ENCODE peak calls at places on chromosomes 6 and 20, in eight cellular contexts. H is endothelial cell, E is right lobe of liver, D is testis, A is WTC11, X is astrocyte, R is mesothelial cell of epicardium, W is lower lobe of right lung. C is an unnamed sample.

GRCh38 chr6:150325093-150325772 is 43.6 kb upstream of the IYD start:
- DNase-seq in H (no peak), E (no peak), D (no peak), A (no peak), X (no peak), R (no peak), W (no peak), C (no peak)

GRCh38 chr6:158485411-158485810 is 74.5 kb upstream of the TMEM181 start:
- DNase-seq in H (no peak), E (no peak), D (no peak), A (no peak), X (peak), R (no peak), W (no peak), C (no peak)

GRCh38 chr6:169959129-169960002 is 207.9 kb downstream of the ERMARD start:
- DNase-seq in H (no peak), E (peak), D (no peak), A (no peak), X (no peak), R (no peak), W (peak), C (peak)

GRCh38 chr6:130955755-130956154 is 107.3 kb downstream of the EPB41L2 start:
- DNase-seq in H (no peak), E (no peak), D (no peak), A (no peak), X (no peak), R (no peak), W (no peak), C (no peak)

GRCh38 chr6:159257846-159258245 is 88.6 kb downstream of the FNDC1 start:
- DNase-seq in H (no peak), E (no peak), D (no peak), A (no peak), X (peak), R (no peak), W (no peak), C (no peak)

GRCh38 chr6:11110921-11111768 is at the start of gene ERVFRD-1:
- DNase-seq in H (no peak), E (no peak), D (no peak), A (no peak), X (no peak), R (no peak), W (no peak), C (peak)

GRCh38 chr20:57957397-57958049 is 247.7 kb upstream of the PMEPA1 start:
- DNase-seq in H (no peak), E (no peak), D (no peak), A (no peak), X (peak), R (no peak), W (no peak), C (no peak)

GRCh38 chr20:1465470-1466210 is 1.0 kb downstream of the NSFL1C start:
- DNase-seq in H (no peak), E (no peak), D (no peak), A (no peak), X (peak), R (no peak), W (no peak), C (no peak)

GRCh38 chr6:2127484-2127911 is 117.9 kb downstream of the GMDS start:
- DNase-seq in H (peak), E (peak), D (peak), A (no peak), X (no peak), R (no peak), W (peak), C (no peak)

GRCh38 chr6:145225500-145225899 is 509.8 kb downstream of the EPM2A start:
- DNase-seq in H (no peak), E (no peak), D (no peak), A (no peak), X (no peak), R (no peak), W (no peak), C (no peak)

GRCh38 chr6:117911660-117912059 is 4.6 kb downstream of the SLC35F1 start:
- DNase-seq in H (no peak), E (no peak), D (no peak), A (no peak), X (no peak), R (no peak), W (no peak), C (no peak)

GRCh38 chr6:37432590-37432915 is 468 bp upstream of the CMTR1 start:
- DNase-seq in H (no peak), E (no peak), D (no peak), A (no peak), X (no peak), R (no peak), W (no peak), C (no peak)

GRCh38 chr6:63807056-63807455 is 171.5 kb downstream of the PHF3 start:
- DNase-seq in H (no peak), E (no peak), D (no peak), A (no peak), X (no peak), R (no peak), W (no peak), C (no peak)

GRCh38 chr20:10131612-10132345 is 86.9 kb upstream of the SNAP25 start:
- DNase-seq in H (no peak), E (peak), D (peak), A (peak), X (peak), R (peak), W (no peak), C (no peak)

DNA sequence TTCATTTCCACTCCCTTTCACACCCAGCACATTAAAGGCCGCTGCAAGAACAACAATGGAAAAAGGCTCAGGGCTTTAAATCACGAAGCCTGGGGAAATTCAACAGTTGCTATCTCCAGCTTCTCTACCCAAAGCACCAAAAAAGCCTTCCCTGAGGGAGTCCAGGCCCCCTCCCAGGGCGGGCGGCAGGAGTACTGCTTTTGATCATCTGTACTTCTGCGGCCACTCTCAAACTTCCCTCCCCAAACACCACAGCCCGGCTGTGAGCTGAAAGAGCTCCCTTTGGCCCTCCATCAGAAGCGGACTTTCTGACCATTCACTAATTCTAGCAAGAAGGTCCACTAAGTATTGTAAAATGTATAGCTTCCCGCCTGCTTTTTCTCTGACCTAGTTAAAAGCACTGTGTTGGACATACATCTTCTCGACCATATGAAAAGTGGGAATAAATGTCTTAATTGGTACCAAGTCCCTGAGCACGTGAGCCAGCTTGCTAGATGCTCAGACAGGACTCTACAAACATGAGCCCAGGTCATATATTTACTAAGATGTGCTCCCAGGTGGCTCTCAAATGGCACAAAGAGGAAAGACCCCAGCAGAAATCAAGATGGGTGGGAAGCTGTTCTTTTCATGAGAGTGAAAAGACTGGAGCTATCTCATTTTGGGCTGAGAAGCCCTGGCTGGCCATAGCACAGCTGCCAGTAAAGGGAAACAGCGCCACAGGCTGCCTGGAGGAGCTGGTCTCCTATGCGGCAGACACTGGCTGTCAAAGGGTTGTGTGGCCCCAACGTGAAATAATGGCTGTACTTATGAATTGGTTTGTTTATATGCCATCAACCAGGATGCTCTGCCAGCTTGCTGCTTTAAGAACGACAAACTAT is 58.6 kb downstream of the GFOD1 start:
- DNase-seq in H (no peak), E (no peak), D (no peak), A (peak), X (no peak), R (no peak), W (no peak), C (no peak)
- TF ChIP-seq CTCF in H (no peak), E (no peak), D (no peak), A (no peak), X (no peak), R (no peak), W (peak), C (no peak)

GRCh38 chr6:167045828-167046580 is 46.8 kb downstream of the CEP43 start:
- DNase-seq in H (no peak), E (no peak), D (no peak), A (peak), X (no peak), R (no peak), W (no peak), C (no peak)
- TF ChIP-seq CTCF in H (peak), E (no peak), D (no peak), A (peak), X (no peak), R (peak), W (no peak), C (no peak)

GRCh38 chr6:104951677-104952076 is 5.2 kb upstream of the LIN28B start:
- DNase-seq in H (no peak), E (no peak), D (no peak), A (no peak), X (no peak), R (no peak), W (no peak), C (no peak)

GRCh38 chr6:104955491-104955890 is 1.4 kb upstream of the LIN28B start:
- DNase-seq in H (peak), E (no peak), D (no peak), A (peak), X (no peak), R (no peak), W (no peak), C (no peak)

GRCh38 chr6:104953410-104953953 is 3.4 kb upstream of the LIN28B start:
- DNase-seq in H (peak), E (no peak), D (no peak), A (peak), X (no peak), R (no peak), W (no peak), C (no peak)

GRCh38 chr6:104954091-104954797 is 2.7 kb upstream of the LIN28B start:
- DNase-seq in H (no peak), E (no peak), D (no peak), A (no peak), X (no peak), R (no peak), W (no peak), C (no peak)

GRCh38 chr6:104952911-104953409 is 3.9 kb upstream of the LIN28B start:
- DNase-seq in H (peak), E (no peak), D (no peak), A (peak), X (no peak), R (no peak), W (no peak), C (no peak)
- TF ChIP-seq CTCF in H (no peak), E (no peak), D (no peak), A (no peak), X (no peak), R (no peak), W (no peak), C (no peak)

DNA sequence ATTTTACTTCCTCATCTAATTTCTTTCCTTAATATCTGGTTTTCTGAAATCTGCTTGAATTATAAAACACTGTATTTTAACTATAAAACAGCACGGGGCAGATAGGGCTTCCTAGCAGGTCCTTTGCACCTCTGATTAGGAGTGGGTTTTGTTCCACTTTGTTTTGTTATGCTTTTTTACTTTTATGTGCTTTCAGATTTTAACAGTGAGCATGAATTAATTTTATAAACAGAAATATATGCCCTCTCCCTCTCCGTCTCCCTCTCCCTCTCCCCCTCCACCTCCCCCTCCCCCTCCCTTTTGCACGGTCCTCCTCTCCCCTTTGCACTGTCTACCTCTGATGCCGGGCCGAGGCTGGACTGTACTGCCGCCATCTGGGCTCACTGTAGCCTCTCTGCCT is 14.3 kb downstream of the GPX6 start:
- DNase-seq in H (no peak), E (no peak), D (no peak), A (no peak), X (no peak), R (no peak), W (no peak), C (no peak)
- TF ChIP-seq CTCF in H (no peak), E (no peak), D (no peak), A (no peak), X (no peak), R (no peak), W (no peak), C (no peak)

GRCh38 chr6:134574491-134574890 is 256.6 kb upstream of the SGK1 start:
- DNase-seq in H (no peak), E (no peak), D (no peak), A (no peak), X (no peak), R (no peak), W (no peak), C (no peak)

DNA sequence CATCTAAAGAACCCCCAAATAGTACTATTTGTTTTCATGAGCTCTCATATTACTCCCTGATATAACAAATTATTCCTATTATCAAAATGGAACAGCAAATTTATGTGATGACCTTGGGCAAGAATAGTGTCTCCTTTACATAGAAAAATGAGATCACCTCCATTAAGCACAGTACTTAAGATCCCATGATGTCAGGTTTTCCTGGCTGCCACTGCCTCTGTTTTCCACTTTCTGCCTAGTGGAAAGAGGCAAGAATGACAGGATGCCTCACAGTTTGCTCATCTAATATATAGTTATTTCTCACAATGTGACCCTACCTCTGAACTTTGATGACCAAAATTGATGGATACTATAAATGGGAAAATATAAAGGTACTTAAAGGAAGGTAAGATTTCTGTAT is 260.1 kb upstream of the SGK1 start:
- DNase-seq in H (no peak), E (no peak), D (no peak), A (no peak), X (peak), R (no peak), W (no peak), C (no peak)
- TF ChIP-seq CTCF in H (no peak), E (no peak), D (no peak), A (no peak), X (peak), R (no peak), W (no peak), C (no peak)

GRCh38 chr6:166744654-166745134 is 117.6 kb upstream of the RPS6KA2 start:
- DNase-seq in H (no peak), E (no peak), D (no peak), A (peak), X (no peak), R (no peak), W (no peak), C (no peak)
- TF ChIP-seq CTCF in H (no peak), E (no peak), D (no peak), A (no peak), X (no peak), R (no peak), W (no peak), C (no peak)

DNA sequence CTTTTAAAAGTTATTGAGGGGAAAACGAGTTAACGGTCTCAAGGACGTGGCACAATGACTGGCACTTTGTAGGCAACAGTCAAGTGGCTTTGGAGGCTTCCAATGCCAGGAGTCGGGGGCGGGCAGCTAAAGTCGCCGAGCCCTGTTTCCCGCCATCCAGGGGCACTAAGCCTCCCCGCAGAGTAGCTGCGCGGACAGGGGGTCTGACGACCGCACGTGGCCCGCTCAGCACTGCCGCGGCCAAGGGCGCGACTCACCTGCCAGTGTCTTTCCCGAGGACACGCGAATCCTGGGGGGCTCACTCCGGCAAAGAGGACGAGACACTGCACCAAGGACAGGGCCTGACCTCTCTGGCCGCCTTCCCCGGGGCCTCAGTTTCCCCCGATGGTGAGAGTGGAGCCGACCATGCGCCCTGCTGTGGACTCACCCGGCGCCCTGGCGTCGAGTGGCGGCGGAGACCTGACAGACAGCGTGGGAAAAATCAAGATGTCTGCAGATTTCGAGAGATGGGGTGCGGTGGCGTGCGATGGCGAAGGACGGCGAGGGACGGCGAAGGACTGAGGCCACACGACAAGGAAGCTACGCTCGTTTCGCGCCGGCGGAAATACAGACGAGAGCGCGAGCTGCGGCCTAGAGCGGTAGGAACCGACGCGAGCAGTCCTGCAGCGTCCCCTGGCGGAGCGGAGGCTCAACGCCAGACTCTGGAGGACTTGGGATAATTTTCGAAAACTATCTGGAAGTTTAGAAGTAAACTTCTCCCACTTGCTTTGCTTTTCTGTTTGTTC is at the start of gene SNHG17:
- DNase-seq in H (peak), E (peak), D (peak), A (peak), X (peak), R (peak), W (peak), C (peak)
- TF ChIP-seq CTCF in H (peak), E (peak), D (peak), A (peak), X (peak), R (peak), W (peak), C (peak)